ENCODE peak calls at places on chromosomes 2 and 18, in six cellular contexts. V is ovary, E is A549, F is IMR-90, W is stomach, N is sigmoid colon. C is an unnamed sample. For H3K4me1, the result is how much of the 10 kb centered on the place peaks cover.

GRCh38 chr2:52542297-52542696 is 1225.3 kb upstream of the CHAC2 start:
- DNase-seq in V (no peak), E (no peak), F (no peak), W (no peak), N (no peak), C (no peak)

GRCh38 chr2:64565949-64566705 is 42.0 kb downstream of the AFTPH start:
- DNase-seq in V (no peak), E (no peak), F (no peak), W (no peak), N (no peak), C (no peak)

GRCh38 chr2:224354631-224355211 is 47.2 kb downstream of the FAM124B start:
- DNase-seq in V (no peak), E (no peak), F (no peak), W (no peak), N (no peak), C (no peak)

GRCh38 chr2:195312662-195313061 is 344.4 kb upstream of the SLC39A10 start:
- DNase-seq in V (no peak), E (no peak), F (peak), W (no peak), N (no peak), C (no peak)

GRCh38 chr2:127330753-127331152 is 36.8 kb upstream of the ERCC3 start:
- DNase-seq in V (no peak), E (no peak), F (no peak), W (no peak), N (no peak), C (no peak)

GRCh38 chr2:217916504-217917254 is 86.1 kb downstream of the TNS1 start:
- DNase-seq in V (no peak), E (no peak), F (no peak), W (no peak), N (peak), C (peak)

GRCh38 chr2:55957142-55957541 is 33.6 kb upstream of the EFEMP1 start:
- DNase-seq in V (no peak), E (no peak), F (no peak), W (no peak), N (no peak), C (no peak)

GRCh38 chr18:45962866-45963265 is 4.3 kb downstream of the EPG5 start:
- DNase-seq in V (no peak), E (no peak), F (peak), W (no peak), N (no peak), C (no peak)

GRCh38 chr2:32532961-32533360 is 94.9 kb upstream of the TTC27 start:
- DNase-seq in V (no peak), E (no peak), F (no peak), W (no peak), N (no peak), C (no peak)

GRCh38 chr2:211033765-211034164 is 477.4 kb downstream of the CPS1 start:
- DNase-seq in V (no peak), E (peak), F (no peak), W (no peak), N (no peak), C (no peak)

GRCh38 chr2:9377461-9378097 is 45.7 kb downstream of the ITGB1BP1 start:
- DNase-seq in V (no peak), E (no peak), F (no peak), W (no peak), N (no peak), C (no peak)

GRCh38 chr2:21369787-21370186 is 246.0 kb downstream of the TDRD15 start:
- DNase-seq in V (no peak), E (no peak), F (no peak), W (no peak), N (no peak), C (no peak)

GRCh38 chr2:188963738-188964137 is 10.4 kb upstream of the COL3A1 start:
- DNase-seq in V (no peak), E (no peak), F (no peak), W (no peak), N (no peak), C (no peak)

GRCh38 chr2:38375711-38376345 is 1.2 kb downstream of the ATL2 start:
- DNase-seq in V (peak), E (no peak), F (peak), W (no peak), N (peak), C (peak)

GRCh38 chr2:26681656-26682055 is 10.9 kb upstream of the KCNK3 start:
- DNase-seq in V (peak), E (no peak), F (no peak), W (no peak), N (peak), C (no peak)

GRCh38 chr2:144357623-144358400 is 162.1 kb downstream of the ZEB2 start:
- DNase-seq in V (no peak), E (peak), F (peak), W (no peak), N (no peak), C (no peak)

GRCh38 chr18:11761553-11761952 is 72.5 kb downstream of the GNAL start:
- DNase-seq in V (no peak), E (peak), F (no peak), W (no peak), N (no peak), C (no peak)

GRCh38 chr2:134137182-134137595 is 116.7 kb upstream of the MGAT5 start:
- DNase-seq in V (no peak), E (no peak), F (peak), W (peak), N (no peak), C (no peak)

GRCh38 chr2:187986392-187987105 is 305.1 kb upstream of the GULP1 start:
- DNase-seq in V (no peak), E (no peak), F (peak), W (no peak), N (no peak), C (no peak)

GRCh38 chr18:4374564-4374963 is 80.5 kb downstream of the DLGAP1 start:
- DNase-seq in V (no peak), E (no peak), F (no peak), W (no peak), N (no peak), C (no peak)
- H3K4me1 ChIP-seq in V (under half), E (under half), F (under half), W (under half), N (under half), C (under half)

GRCh38 chr2:46296216-46296839 is 879 bp upstream of the EPAS1 start:
- DNase-seq in V (peak), E (peak), F (no peak), W (peak), N (peak), C (peak)

GRCh38 chr2:46298272-46298521 is 990 bp downstream of the EPAS1 start:
- DNase-seq in V (no peak), E (no peak), F (no peak), W (no peak), N (no peak), C (no peak)

GRCh38 chr2:46298522-46299351 is 1.5 kb downstream of the EPAS1 start:
- DNase-seq in V (peak), E (peak), F (peak), W (peak), N (peak), C (peak)

GRCh38 chr2:46296840-46297545 is at the start of gene EPAS1:
- DNase-seq in V (peak), E (peak), F (peak), W (peak), N (peak), C (peak)

DNA sequence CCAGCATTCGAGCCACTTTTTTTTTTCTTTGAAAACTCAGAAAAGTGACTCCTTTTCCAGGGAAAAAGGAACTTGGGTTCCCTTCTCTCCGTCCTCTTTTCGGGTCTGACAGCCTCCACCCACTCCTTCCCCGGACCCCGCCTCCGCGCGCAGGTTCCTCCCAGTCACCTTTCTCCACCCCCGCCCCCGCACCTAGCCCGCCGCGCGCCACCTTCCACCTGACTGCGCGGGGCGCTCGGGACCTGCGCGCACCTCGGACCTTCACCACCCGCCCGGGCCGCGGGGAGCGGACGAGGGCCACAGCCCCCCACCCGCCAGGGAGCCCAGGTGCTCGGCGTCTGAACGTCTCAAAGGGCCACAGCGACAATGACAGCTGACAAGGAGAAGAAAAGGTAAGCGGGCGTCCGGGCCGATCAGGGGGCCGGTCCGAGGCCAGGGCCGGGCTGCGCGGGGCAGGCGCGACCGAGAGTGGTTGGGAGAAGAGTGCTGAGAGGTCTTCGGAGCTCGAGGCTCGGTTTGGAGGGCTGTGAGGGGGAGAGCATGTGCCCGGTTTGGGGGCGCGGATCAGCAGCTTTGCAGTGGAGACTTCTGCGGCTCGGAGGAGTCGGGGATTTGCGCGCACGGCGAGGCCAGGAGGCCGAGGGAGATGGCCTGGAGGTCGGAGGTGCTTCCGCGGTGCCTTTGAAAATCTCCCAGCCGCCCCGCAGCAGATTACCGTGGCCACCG is 502 bp downstream of the EPAS1 start:
- DNase-seq in V (peak), E (peak), F (no peak), W (peak), N (peak), C (peak)
- TF ChIP-seq POLR2A in V (peak), E (no peak), F (no peak), W (no peak), N (no peak), C (peak)

GRCh38 chr2:54099370-54099769 is 16.0 kb upstream of the ACYP2 start:
- DNase-seq in V (no peak), E (no peak), F (no peak), W (no peak), N (no peak), C (no peak)

GRCh38 chr2:54092940-54093339 is 22.5 kb upstream of the ACYP2 start:
- DNase-seq in V (no peak), E (no peak), F (no peak), W (no peak), N (no peak), C (no peak)

GRCh38 chr2:54099834-54100595 is 15.4 kb upstream of the ACYP2 start:
- DNase-seq in V (no peak), E (no peak), F (no peak), W (no peak), N (no peak), C (peak)

GRCh38 chr2:54100772-54101171 is 14.6 kb upstream of the ACYP2 start:
- DNase-seq in V (no peak), E (no peak), F (no peak), W (no peak), N (no peak), C (peak)

DNA sequence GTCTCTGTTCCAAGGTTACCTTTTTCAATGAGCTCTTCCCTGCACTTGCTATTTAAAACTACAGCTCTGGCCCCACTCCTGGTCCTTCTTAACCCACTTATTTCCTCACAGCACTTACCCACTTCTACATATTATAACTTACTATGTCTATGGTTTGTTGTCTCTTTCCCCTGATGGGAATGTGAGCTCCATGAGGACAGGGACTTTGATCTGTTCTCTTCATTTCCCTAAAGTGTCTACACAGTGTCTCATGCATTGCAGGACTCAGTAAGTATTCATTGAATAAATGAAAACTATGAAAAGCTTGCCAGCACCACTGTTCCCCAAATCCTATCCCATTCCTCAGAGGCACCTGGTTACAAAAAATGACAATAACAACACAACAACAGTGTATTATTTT is 18.3 kb upstream of the ACYP2 start:
- DNase-seq in V (no peak), E (no peak), F (no peak), W (no peak), N (no peak), C (no peak)
- H3K4me1 ChIP-seq in V (under half), E (under half), F (under half), W (under half), N (under half), C (under half)

DNA sequence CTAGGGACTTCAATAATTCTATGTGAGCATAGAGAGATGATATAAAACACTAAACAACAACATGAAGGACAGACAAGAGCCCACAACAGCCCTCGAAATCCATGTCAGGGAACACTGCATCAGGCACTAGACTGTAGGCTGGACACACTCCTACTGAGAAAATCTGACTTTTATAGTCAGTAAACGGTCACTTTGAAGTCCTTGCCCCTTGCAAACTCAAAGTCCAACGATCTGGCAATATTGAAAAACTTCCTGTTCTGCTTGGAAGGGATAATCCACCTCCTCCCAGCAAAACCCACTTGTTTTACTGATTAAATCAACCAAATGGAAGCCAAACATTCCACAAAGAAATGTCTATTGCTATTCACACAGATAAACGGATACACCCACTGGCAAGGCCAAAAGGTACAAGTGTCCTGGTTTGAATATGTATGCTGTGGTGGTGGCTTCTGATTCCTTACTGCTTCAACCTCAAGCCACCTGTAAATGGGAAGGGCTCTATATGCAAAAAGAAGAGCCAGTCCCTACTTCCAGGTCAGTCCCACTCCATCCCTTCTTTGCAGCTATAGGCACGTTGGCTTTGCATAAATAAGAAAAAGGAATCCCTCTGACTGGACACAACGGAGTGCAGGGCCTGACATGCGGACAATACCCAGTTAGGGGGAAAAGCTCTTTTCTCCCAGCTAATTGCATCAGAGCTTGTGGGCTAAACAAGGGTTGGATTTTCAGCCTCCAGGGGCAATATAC is 56.6 kb downstream of the STK39 start:
- DNase-seq in V (no peak), E (no peak), F (no peak), W (no peak), N (no peak), C (no peak)
- TF ChIP-seq POLR2A in V (no peak), E (no peak), F (no peak), W (no peak), N (no peak), C (no peak)

GRCh38 chr2:113184531-113185230 is 10.9 kb downstream of the PSD4 start:
- DNase-seq in V (no peak), E (no peak), F (no peak), W (no peak), N (no peak), C (no peak)
- H3K4me1 ChIP-seq in V (under half), E (under half), F (under half), W (under half), N (under half), C (under half)